ENCODE peak calls at places on chromosome 13, in six cellular contexts. C, N, A, Y, H and K are unnamed samples.

GRCh38 chr13:101346942-101347728 is 69.2 kb downstream of the NALCN start:
- DNase-seq in C (peak), N (no peak), A (no peak), Y (no peak), H (no peak), K (no peak)

GRCh38 chr13:98222081-98222554 is 45.0 kb upstream of the RNF113B start:
- DNase-seq in C (no peak), N (no peak), A (no peak), Y (no peak), H (no peak), K (no peak)

GRCh38 chr13:21913010-21913409 is 242.1 kb downstream of the FGF9 start:
- DNase-seq in C (no peak), N (no peak), A (peak), Y (no peak), H (no peak), K (peak)

GRCh38 chr13:40069173-40070044 is 413.9 kb downstream of the COG6 start:
- DNase-seq in C (peak), N (peak), A (peak), Y (peak), H (peak), K (peak)

GRCh38 chr13:23570099-23570926 is at the start of gene TNFRSF19:
- DNase-seq in C (peak), N (no peak), A (peak), Y (no peak), H (no peak), K (peak)

GRCh38 chr13:100561599-100562204 is 26.9 kb downstream of the GGACT start:
- DNase-seq in C (no peak), N (no peak), A (no peak), Y (no peak), H (no peak), K (no peak)

GRCh38 chr13:25463496-25463895 is 91.7 kb downstream of the ATP8A2 start:
- DNase-seq in C (no peak), N (no peak), A (no peak), Y (peak), H (no peak), K (no peak)

GRCh38 chr13:77919351-77920294 is 992 bp upstream of the EDNRB start:
- DNase-seq in C (peak), N (no peak), A (peak), Y (no peak), H (no peak), K (peak)

GRCh38 chr13:31012285-31013024 is 80.0 kb downstream of the TEX26 start:
- DNase-seq in C (peak), N (no peak), A (peak), Y (no peak), H (no peak), K (peak)

GRCh38 chr13:54356849-54357248 is 1328.2 kb downstream of the OLFM4 start:
- DNase-seq in C (no peak), N (no peak), A (peak), Y (no peak), H (no peak), K (no peak)

GRCh38 chr13:47933688-47934011 is 67.4 kb downstream of the SUCLA2 start:
- DNase-seq in C (peak), N (no peak), A (no peak), Y (no peak), H (no peak), K (no peak)

GRCh38 chr13:107999751-108000150 is 215.6 kb downstream of the LIG4 start:
- DNase-seq in C (no peak), N (no peak), A (no peak), Y (no peak), H (no peak), K (no peak)

GRCh38 chr13:21534760-21535159 is 69.2 kb downstream of the MICU2 start:
- DNase-seq in C (no peak), N (no peak), A (no peak), Y (no peak), H (no peak), K (no peak)

GRCh38 chr13:47117268-47117667 is 220.4 kb upstream of the HTR2A start:
- DNase-seq in C (peak), N (no peak), A (no peak), Y (no peak), H (peak), K (no peak)

GRCh38 chr13:19984430-19985218 is 26.1 kb downstream of the ZMYM2 start:
- DNase-seq in C (peak), N (no peak), A (peak), Y (peak), H (peak), K (no peak)

GRCh38 chr13:96081888-96082287 is 8.0 kb upstream of the HS6ST3 start:
- DNase-seq in C (no peak), N (no peak), A (no peak), Y (no peak), H (no peak), K (no peak)

GRCh38 chr13:27919299-27919933 is 384 bp upstream of the PDX1 start:
- DNase-seq in C (no peak), N (no peak), A (no peak), Y (no peak), H (no peak), K (no peak)

GRCh38 chr13:72875233-72875632 is 93.3 kb downstream of the PIBF1 start:
- DNase-seq in C (no peak), N (no peak), A (no peak), Y (no peak), H (no peak), K (no peak)

GRCh38 chr13:78587395-78587794 is 16.0 kb downstream of the POU4F1 start:
- DNase-seq in C (no peak), N (no peak), A (no peak), Y (no peak), H (no peak), K (no peak)